ENCODE peak calls at places on chromosomes 2 and 18, in eight cellular contexts. Y is NCI-H1105 treated with DMSO at 0.1 percent for 48 hours; L is activated CD4-positive, CD25-positive, alpha-beta regulatory T cell; Z is Panc1; V is GM19239; W is omental fat pad; Q is foreskin fibroblast; C is EH. P is an unnamed sample.

GRCh38 chr2:41414486-41415230 is 633.2 kb upstream of the PKDCC start:
- DNase-seq in Y (peak), W (no peak), V (peak), L (no peak), Z (no peak), C (peak), Q (no peak), P (peak)

GRCh38 chr2:190217616-190218015 is 102.0 kb downstream of the HIBCH start:
- DNase-seq in V (no peak), W (no peak), Z (no peak), Y (no peak), C (no peak), Q (no peak), L (no peak), P (no peak)

GRCh38 chr18:40672590-40672989 is 1282.4 kb upstream of the PIK3C3 start:
- DNase-seq in C (no peak), Q (no peak), W (no peak), L (no peak), V (no peak), Y (no peak), Z (no peak), P (no peak)

GRCh38 chr2:171522057-171522803 is at the start of gene CYBRD1:
- DNase-seq in Z (no peak), V (peak), C (peak), L (no peak), Y (no peak), W (peak), Q (peak), P (peak)

GRCh38 chr2:55155764-55156221 is 76.3 kb downstream of the CLHC1 start:
- DNase-seq in Q (peak), Z (no peak), W (no peak), C (peak), L (no peak), Y (no peak), V (no peak), P (no peak)

GRCh38 chr2:85448840-85449588 is 30.5 kb downstream of the SH2D6 start:
- DNase-seq in Q (no peak), C (no peak), Y (no peak), V (no peak), Z (no peak), W (no peak), L (no peak), P (no peak)

GRCh38 chr2:70645733-70646420 is 92.3 kb upstream of the TGFA start:
- DNase-seq in Z (no peak), Y (no peak), C (peak), L (no peak), W (no peak), Q (no peak), V (no peak), P (peak)

GRCh38 chr2:62705859-62706720 is 577 bp downstream of the EHBP1 start:
- DNase-seq in W (no peak), C (peak), L (peak), Y (peak), Q (peak), Z (no peak), V (peak), P (peak)

GRCh38 chr18:40698129-40698528 is 1256.9 kb upstream of the PIK3C3 start:
- DNase-seq in Q (no peak), L (no peak), W (no peak), Z (no peak), Y (no peak), C (no peak), V (no peak), P (no peak)

GRCh38 chr2:170218456-170218855 is 40.5 kb downstream of the MYO3B start:
- DNase-seq in Q (no peak), W (no peak), V (no peak), C (no peak), Y (peak), L (no peak), Z (no peak), P (no peak)

GRCh38 chr2:100470898-100471514 is 724 bp downstream of the NMS start:
- DNase-seq in V (no peak), Q (no peak), C (peak), Z (no peak), L (no peak), W (no peak), Y (no peak), P (peak)

GRCh38 chr2:135055182-135055786 is 3.2 kb downstream of the RAB3GAP1 start:
- DNase-seq in C (peak), Y (no peak), V (no peak), W (no peak), L (no peak), Q (peak), Z (no peak), P (peak)

GRCh38 chr2:26672818-26673393 is 19.6 kb upstream of the KCNK3 start:
- DNase-seq in C (no peak), W (no peak), Q (no peak), Z (no peak), L (no peak), Y (no peak), V (no peak), P (no peak)

GRCh38 chr18:73752546-73752945 is 395.1 kb downstream of the FBXO15 start:
- DNase-seq in W (no peak), Z (no peak), Q (peak), C (peak), Y (no peak), V (no peak), L (no peak), P (no peak)

GRCh38 chr18:10604178-10604577 is 78.4 kb downstream of the NAPG start:
- DNase-seq in Q (no peak), Z (no peak), W (no peak), C (no peak), L (no peak), Y (no peak), V (no peak), P (no peak)

GRCh38 chr18:24199563-24199962 is 60.7 kb downstream of the CABYR start:
- DNase-seq in Q (no peak), L (no peak), C (no peak), Z (no peak), Y (no peak), W (no peak), V (no peak), P (no peak)

GRCh38 chr18:41395695-41396094 is 559.3 kb upstream of the PIK3C3 start:
- DNase-seq in Q (no peak), W (no peak), Y (no peak), Z (no peak), C (no peak), V (no peak), L (no peak), P (no peak)

GRCh38 chr2:26534098-26534864 is 56.4 kb upstream of the OTOF start:
- DNase-seq in W (no peak), V (no peak), Y (no peak), C (no peak), Q (no peak), Z (no peak), L (no peak), P (no peak)

GRCh38 chr2:141020346-141020745 is 1110.5 kb downstream of the LRP1B start:
- DNase-seq in V (no peak), W (no peak), C (peak), Z (no peak), L (no peak), Q (peak), Y (no peak), P (no peak)

GRCh38 chr2:23776021-23776420 is 150.9 kb downstream of the ATAD2B start:
- DNase-seq in Y (no peak), C (no peak), L (no peak), V (no peak), Z (no peak), Q (no peak), W (no peak), P (no peak)

GRCh38 chr2:178110681-178111080 is 1.6 kb upstream of the RBM45 start:
- DNase-seq in L (no peak), W (no peak), Q (no peak), C (no peak), V (no peak), Z (no peak), Y (no peak), P (no peak)

GRCh38 chr18:51881394-51881793 is 458.6 kb upstream of the DCC start:
- DNase-seq in V (no peak), W (no peak), Y (no peak), C (no peak), L (no peak), Z (no peak), Q (no peak), P (no peak)

GRCh38 chr2:226969412-226969811 is 133.6 kb downstream of the RHBDD1 start:
- DNase-seq in V (no peak), Y (no peak), L (no peak), W (no peak), C (peak), Q (peak), Z (no peak), P (no peak)

P was measured in ACHN.